ENCODE peak calls at places on chromosomes 1 and 21, in nine cellular contexts. E, B, C, Q, D, A, K, F and T are unnamed samples.

GRCh38 chr1:31154632-31155215 is 85.0 kb downstream of the NKAIN1 start:
- DNase-seq in K (no peak), Q (peak), E (peak), C (peak), F (peak), A (peak), B (peak), D (peak), T (peak)

GRCh38 chr1:18466676-18467075 is 14.1 kb upstream of the KLHDC7A start:
- DNase-seq in E (no peak), Q (no peak), F (no peak), K (no peak), A (no peak), C (no peak), D (no peak), B (no peak), T (no peak)

GRCh38 chr1:33161061-33161681 is 20.7 kb downstream of the TRIM62 start:
- DNase-seq in D (no peak), A (peak), K (no peak), Q (peak), F (no peak), E (no peak), B (peak), C (no peak), T (no peak)

GRCh38 chr1:210917560-210918214 is 216.3 kb downstream of the KCNH1 start:
- DNase-seq in A (no peak), F (no peak), Q (no peak), B (no peak), C (no peak), K (no peak), E (no peak), D (no peak), T (no peak)

GRCh38 chr1:3240524-3241235 is 171.7 kb downstream of the PRDM16 start:
- DNase-seq in Q (no peak), D (no peak), K (no peak), B (no peak), F (no peak), A (peak), C (peak), E (no peak), T (no peak)

GRCh38 chr1:203504400-203505250 is 10.7 kb downstream of the OPTC start:
- DNase-seq in D (peak), E (peak), A (peak), C (peak), K (peak), B (peak), F (peak), Q (peak), T (peak)

GRCh38 chr1:1185101-1185765 is 11.6 kb downstream of the TTLL10 start:
- DNase-seq in E (no peak), A (peak), D (no peak), F (no peak), Q (no peak), B (no peak), K (no peak), C (peak), T (no peak)

GRCh38 chr1:31414692-31415370 is 1.8 kb downstream of the SERINC2 start:
- DNase-seq in F (no peak), K (no peak), C (no peak), D (no peak), Q (no peak), E (no peak), B (no peak), A (no peak), T (no peak)

GRCh38 chr1:226201029-226201593 is 14.6 kb upstream of the ACBD3 start:
- DNase-seq in D (no peak), C (peak), Q (no peak), F (peak), B (no peak), K (no peak), E (no peak), A (no peak), T (no peak)

GRCh38 chr1:235018720-235019444 is 109.8 kb downstream of the TOMM20 start:
- DNase-seq in Q (no peak), K (no peak), F (no peak), B (no peak), A (no peak), E (no peak), C (no peak), D (no peak), T (no peak)

GRCh38 chr1:10917513-10918454 is 94.7 kb upstream of the TARDBP start:
- DNase-seq in A (no peak), E (no peak), B (no peak), D (no peak), C (no peak), F (no peak), K (peak), Q (no peak), T (no peak)
- H3K4me3 ChIP-seq in A (no peak), E (no peak), B (no peak), D (no peak), C (no peak), F (no peak), K (peak), Q (no peak), T (no peak)

DNA sequence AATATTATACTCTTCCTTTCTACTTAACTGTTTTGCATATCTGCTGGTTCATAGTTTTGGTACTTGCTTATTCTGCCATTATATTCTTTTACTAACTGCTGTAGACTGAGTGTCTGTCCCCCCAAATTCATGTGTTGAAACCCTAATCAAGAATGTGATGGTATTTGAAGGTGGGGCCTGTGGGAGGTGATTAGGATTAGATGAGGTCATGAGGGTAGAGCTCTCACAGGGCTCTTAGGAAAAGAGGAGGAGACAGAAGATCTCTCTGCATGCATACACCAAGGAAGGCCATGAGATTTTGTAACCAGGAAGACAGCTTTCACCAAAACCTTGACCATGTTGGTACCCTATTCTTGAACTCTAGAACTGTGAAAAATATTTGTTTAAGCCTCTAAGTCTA is 354.1 kb upstream of the B3GALT2 start:
- DNase-seq in F (no peak), C (no peak), K (no peak), Q (no peak), A (no peak), D (no peak), E (no peak), B (no peak), T (no peak)
- H3K4me3 ChIP-seq in F (no peak), C (no peak), K (peak), Q (no peak), A (no peak), D (no peak), E (no peak), B (no peak), T (no peak)

GRCh38 chr21:42757422-42757821 is 104.0 kb downstream of the PDE9A start:
- DNase-seq in F (no peak), E (no peak), A (no peak), B (no peak), D (no peak), K (no peak), Q (no peak), C (no peak), T (no peak)
- H3K4me3 ChIP-seq in F (no peak), E (no peak), A (no peak), B (no peak), D (no peak), K (no peak), Q (no peak), C (no peak), T (no peak)

GRCh38 chr21:45436371-45437040 is 31.5 kb downstream of the COL18A1 start:
- DNase-seq in B (no peak), K (no peak), F (no peak), D (no peak), A (no peak), E (no peak), Q (no peak), C (no peak), T (no peak)

GRCh38 chr21:45435405-45435981 is 30.5 kb downstream of the COL18A1 start:
- DNase-seq in D (no peak), C (no peak), F (no peak), Q (no peak), K (no peak), E (no peak), B (no peak), A (no peak), T (no peak)

GRCh38 chr21:45433301-45433700 is 28.3 kb downstream of the COL18A1 start:
- DNase-seq in Q (no peak), A (no peak), C (no peak), B (no peak), F (no peak), D (no peak), K (no peak), E (no peak), T (no peak)

GRCh38 chr21:45433911-45434644 is 29.1 kb downstream of the COL18A1 start:
- DNase-seq in B (no peak), F (no peak), K (no peak), Q (no peak), C (no peak), A (no peak), E (no peak), D (no peak), T (no peak)

DNA sequence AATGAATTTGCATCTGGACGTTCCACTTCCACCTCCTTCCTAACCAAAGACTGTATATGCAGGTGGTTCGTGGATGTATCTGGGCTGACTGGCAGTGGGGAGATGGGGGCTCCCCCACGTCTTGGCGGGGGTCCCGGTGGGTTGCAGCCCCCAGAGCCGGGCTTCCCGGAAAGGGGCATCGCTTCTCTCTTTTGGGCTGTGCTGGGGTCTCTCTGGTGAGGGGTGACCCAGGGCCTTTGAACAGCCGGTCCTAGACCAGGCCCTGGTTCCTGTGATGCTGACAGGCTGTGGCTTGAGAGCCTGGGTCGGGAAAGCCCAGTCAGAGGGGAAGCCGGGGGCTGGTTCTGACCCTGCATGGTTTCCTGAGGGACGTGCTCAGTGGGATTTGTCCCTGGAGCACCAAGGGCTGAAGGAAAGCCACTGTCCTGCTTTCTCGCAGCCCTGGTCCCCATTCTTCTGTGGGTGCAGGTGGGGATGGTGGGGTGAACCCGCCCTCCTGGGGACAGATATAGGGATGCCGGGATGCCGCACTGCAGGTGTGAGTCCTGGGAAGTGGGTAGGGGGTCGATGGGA is 29.8 kb downstream of the COL18A1 start:
- DNase-seq in A (no peak), E (no peak), D (no peak), F (no peak), C (no peak), K (no peak), Q (no peak), B (no peak), T (no peak)
- H3K4me3 ChIP-seq in A (no peak), E (no peak), D (no peak), F (no peak), C (no peak), K (no peak), Q (no peak), B (no peak), T (no peak)